ENCODE peak calls at places on chromosome 14, in six cellular contexts. D is HCT116, G is esophagus squamous epithelium, S is ovary, M is gastrocnemius medialis, K is IMR-90. N is an unnamed sample.

GRCh38 chr14:52906141-52906601 is 44.7 kb downstream of the FERMT2 start:
- DNase-seq in K (peak), M (no peak), D (peak), S (no peak), G (no peak), N (no peak)

GRCh38 chr14:34699873-34700621 is 14.3 kb downstream of the CFL2 start:
- DNase-seq in S (no peak), K (peak), M (no peak), D (peak), G (no peak), N (no peak)

GRCh38 chr14:59918824-59919581 is 941 bp upstream of the LRRC9 start:
- DNase-seq in D (peak), G (no peak), M (no peak), S (no peak), K (peak), N (no peak)

GRCh38 chr14:80585506-80585835 is 356.1 kb downstream of the CEP128 start:
- DNase-seq in M (no peak), D (no peak), K (no peak), G (no peak), S (no peak), N (no peak)

GRCh38 chr14:80850197-80850814 is 91.2 kb downstream of the CEP128 start:
- DNase-seq in G (no peak), K (peak), M (no peak), S (no peak), D (peak), N (no peak)

GRCh38 chr14:91244501-91244901 is at the start of gene GPR68:
- DNase-seq in D (no peak), K (peak), S (no peak), G (no peak), M (no peak), N (peak)

GRCh38 chr14:61662001-61662400 is 33.3 kb upstream of the HIF1A start:
- DNase-seq in G (no peak), D (no peak), M (no peak), K (peak), S (no peak), N (no peak)

GRCh38 chr14:105527381-105528196 is 1.2 kb downstream of the TMEM121 start:
- DNase-seq in M (no peak), S (peak), G (no peak), D (no peak), K (no peak), N (no peak)

GRCh38 chr14:101254805-101255764 is 306.2 kb upstream of the DIO3 start:
- DNase-seq in S (no peak), K (no peak), M (peak), G (no peak), D (no peak), N (no peak)

GRCh38 chr14:94028450-94028826 is 2.3 kb downstream of the OTUB2 start:
- DNase-seq in D (peak), G (no peak), M (no peak), K (peak), S (no peak), N (no peak)

GRCh38 chr14:85301506-85301905 is 228.4 kb upstream of the FLRT2 start:
- DNase-seq in K (no peak), D (no peak), G (no peak), S (no peak), M (no peak), N (no peak)

GRCh38 chr14:56648508-56649301 is 69.1 kb downstream of the TMEM260 start:
- DNase-seq in K (no peak), S (no peak), D (no peak), M (no peak), G (no peak), N (no peak)

GRCh38 chr14:56194062-56194461 is 75.9 kb downstream of the PELI2 start:
- DNase-seq in G (no peak), K (no peak), S (no peak), D (no peak), M (no peak), N (no peak)

DNA sequence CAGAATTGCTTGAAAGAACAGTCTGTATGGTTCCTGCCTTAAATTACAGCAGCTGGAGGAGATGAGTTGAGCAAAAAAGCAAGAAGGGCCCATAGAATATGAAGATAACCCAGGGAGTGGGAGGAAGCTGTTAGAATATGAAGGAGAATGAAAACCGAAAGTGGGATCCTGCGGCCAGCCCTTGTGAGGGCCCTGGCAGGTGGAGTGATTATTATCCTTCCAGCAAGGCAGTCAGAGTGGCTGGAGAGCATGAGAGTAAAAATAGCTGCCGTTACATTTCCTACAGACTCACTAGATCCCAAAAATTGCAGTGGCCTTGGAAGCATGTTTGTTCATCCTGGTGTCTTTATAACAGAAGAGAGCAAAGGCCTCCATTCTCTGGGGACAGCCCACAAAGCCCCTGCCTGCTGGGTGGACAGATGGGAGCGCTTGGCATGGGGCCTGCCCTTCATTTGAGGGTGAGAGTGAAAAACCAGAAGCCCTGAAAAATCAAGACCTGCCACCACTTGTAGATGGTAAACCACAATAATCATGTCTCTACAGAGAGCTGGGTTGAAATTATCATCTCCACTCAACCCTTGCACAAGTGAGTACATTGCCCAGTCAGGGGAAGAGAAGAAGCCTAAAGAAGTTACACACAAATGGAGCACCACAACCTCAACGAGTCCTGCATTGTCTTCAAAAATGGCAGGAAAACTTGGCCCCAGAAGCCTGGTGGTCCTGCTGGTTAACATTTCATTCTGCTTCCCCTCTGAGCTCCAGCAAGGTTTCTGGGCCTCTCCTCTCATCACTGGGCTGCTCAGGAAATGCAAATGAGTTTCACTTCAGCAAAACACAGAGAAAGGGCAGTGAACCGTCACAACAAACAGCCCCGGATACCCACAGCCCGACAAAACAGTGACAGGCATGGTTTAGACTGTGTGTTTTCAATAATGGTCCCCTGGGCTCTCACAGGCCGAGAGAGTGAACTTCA is 20.5 kb downstream of the ZDHHC22 start:
- DNase-seq in K (no peak), S (no peak), D (no peak), G (no peak), M (peak), N (no peak)
- TF ChIP-seq POLR2A in K (no peak), S (no peak), D (no peak), G (no peak), M (no peak), N (no peak)

DNA sequence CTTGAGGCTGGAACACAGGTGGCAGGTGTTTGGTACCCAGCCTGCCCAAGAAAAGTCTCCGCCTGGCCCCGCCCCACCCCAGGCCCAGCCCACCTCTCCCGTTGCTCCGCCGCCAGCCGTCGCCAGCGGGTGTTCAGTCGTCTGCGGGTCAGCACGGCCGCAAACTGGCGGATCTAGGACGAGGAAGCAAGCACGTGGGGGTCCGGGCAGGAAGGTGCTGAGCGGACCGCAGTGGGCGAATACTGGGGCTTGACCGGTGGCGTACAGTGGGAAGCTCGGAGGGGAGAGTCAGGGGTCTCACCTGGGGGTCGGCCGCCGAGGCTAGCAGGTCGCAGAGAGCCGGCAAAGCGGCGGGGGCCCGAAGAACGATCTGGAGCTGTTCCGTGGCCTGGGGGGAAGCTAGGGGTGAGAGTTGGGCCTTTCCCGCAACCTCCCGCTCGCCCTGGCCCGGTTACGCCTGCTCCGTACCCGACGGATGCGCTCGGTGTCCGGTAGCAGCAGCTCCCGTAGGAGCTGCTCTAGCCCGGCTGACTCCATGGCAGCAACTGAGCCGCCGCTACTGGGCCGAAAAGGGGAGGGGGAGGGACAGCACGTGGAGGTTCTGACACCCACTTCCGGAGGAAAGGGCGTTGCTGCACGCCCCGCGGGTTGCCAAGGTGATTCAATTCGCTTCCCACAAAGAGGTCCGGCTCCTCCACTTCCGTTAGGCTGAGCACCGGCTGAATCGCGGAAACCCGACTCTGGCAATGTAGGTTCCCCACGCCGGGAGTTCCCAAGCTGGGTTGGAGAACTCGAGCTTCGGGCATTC is at the start of gene IPO4:
- DNase-seq in M (peak), G (peak), K (peak), D (peak), S (peak), N (peak)
- TF ChIP-seq POLR2A in M (peak), G (peak), K (peak), D (peak), S (peak), N (peak)

GRCh38 chr14:68794130-68794855 is 1.4 kb upstream of the ZFP36L1 start:
- DNase-seq in D (no peak), K (peak), M (peak), G (peak), S (peak), N (peak)

GRCh38 chr14:68797180-68797670 is 4.4 kb upstream of the ZFP36L1 start:
- DNase-seq in S (no peak), K (no peak), D (no peak), G (no peak), M (peak), N (no peak)

GRCh38 chr14:68794856-68795601 is 2.2 kb upstream of the ZFP36L1 start:
- DNase-seq in M (peak), K (peak), S (no peak), G (no peak), D (no peak), N (no peak)

GRCh38 chr14:68796418-68797101 is 3.7 kb upstream of the ZFP36L1 start:
- DNase-seq in G (no peak), S (no peak), K (no peak), M (peak), D (no peak), N (no peak)

DNA sequence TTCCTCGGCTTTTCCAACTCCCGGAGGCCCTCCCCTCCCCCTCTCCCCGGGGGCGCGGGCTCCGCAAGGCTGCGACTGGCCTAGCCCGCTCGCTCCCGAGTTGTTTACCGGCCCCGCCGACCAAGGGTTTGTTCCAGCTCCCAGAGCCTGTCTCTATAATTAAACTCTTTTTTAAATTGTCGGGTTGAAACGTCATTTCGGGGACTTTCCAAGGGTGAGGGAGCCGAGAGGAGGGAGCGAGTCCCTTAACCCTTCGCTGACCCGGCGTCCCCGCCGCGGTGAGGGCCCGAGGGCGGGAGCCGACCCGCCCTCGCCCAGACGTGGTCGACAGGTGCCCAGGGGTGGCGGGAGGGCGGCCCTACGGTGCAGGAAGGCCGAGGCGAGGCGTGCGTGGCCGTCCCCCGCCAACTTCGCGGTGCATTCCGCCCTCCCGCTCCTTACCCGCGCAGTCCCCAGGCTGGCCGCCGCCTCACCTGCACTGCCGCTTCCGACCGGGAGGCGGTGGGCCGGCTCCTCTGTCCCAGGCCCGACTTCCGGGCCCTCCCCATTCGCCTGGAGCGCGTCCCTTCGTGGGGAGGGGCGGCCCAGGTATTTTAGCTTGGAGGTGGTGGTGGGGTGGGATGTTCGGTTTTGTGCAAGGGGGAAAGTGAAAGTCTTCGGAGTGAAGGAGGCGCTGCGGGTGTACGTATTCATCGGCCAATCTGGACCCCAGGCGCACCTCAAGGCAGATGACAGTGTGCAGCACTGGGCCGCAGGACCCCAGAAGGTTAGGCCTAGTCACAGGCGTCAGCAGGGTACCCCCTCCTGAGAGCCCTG is 2.9 kb upstream of the ZFP36L1 start:
- DNase-seq in K (peak), D (no peak), S (peak), M (peak), G (no peak), N (peak)
- TF ChIP-seq POLR2A in K (peak), D (no peak), S (peak), M (peak), G (peak), N (peak)

GRCh38 chr14:104315625-104316024 is 177.2 kb downstream of the KIF26A start:
- DNase-seq in D (no peak), S (no peak), M (no peak), G (no peak), K (no peak), N (no peak)
- TF ChIP-seq POLR2A in D (no peak), S (no peak), M (no peak), G (no peak), K (no peak), N (no peak)

DNA sequence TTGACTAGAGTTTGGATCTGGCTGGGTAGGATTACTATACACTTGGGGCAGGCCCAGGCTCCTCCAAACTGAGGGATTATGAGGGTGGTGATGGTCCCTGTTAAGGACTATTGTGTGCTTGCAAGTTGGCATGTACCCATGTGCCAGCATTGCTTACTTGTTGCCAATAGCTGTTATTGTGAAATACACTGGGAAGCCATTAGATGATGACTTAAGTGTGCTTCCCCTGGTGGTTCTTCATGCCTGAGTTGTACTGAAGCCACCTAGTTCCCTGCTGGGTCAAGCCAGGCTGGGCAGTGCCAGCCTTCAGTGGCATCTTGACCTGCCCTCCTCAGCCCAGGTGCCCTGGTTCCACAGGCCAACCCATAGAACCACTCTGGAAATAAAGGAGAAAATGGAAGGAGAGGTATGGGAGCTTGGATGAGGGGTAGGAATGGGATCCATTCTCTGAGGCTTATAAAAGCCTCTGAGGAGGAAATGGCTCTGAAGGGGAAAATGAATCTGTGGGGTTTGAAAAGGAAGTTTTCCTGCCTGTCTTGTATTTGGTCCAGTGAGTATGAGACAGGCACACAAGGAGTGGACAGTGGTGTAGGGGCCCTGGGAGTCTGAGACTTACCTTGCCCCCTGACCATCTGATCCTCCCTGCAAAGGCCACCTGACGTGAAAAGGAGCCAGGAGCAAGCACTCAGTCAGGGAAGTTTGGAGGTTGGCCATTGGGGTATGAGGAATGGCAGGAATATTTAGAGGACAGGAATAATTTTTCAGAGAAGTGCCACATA is 724 bp downstream of the LTB4R start:
- DNase-seq in S (no peak), M (no peak), K (no peak), D (no peak), G (no peak), N (peak)
- TF ChIP-seq POLR2A in S (no peak), M (no peak), K (no peak), D (no peak), G (no peak), N (no peak)

GRCh38 chr14:65239143-65239672 is 136.9 kb upstream of the MAX start:
- DNase-seq in S (no peak), G (no peak), K (peak), D (no peak), M (no peak), N (no peak)
- TF ChIP-seq POLR2A in S (no peak), G (no peak), K (no peak), D (no peak), M (no peak), N (no peak)

DNA sequence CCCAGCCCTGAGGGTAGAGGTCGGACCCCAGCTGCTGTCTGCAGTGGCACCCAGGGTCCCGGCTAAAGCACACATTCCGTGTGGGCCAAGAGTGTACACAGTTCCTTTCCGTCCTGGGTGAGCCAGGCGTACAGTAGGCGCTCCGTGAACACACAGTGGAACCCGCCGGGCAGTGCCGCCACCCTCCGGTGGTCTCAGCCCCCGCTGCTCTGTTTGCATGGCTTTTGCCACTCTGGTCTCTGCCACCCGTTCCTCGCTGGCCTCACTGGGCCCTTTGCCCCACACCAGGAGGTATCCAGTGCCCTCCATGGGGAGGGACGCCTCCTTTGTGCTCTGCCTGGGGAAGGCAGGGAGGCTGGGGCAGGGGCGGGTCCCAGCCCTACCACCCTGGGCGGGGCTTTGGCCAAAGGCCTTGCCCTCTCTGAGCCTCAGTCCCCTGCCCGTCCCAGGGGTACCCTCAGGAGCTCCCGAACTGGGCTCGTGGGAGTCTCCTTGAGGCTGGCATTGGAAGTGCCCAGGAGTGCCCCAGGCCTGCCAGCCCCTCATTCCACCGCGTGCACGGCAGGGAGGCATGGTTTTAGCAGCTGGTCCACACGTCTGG is 13.0 kb downstream of the TRMT61A start:
- DNase-seq in K (no peak), D (no peak), G (no peak), M (no peak), S (peak), N (no peak)
- TF ChIP-seq POLR2A in K (no peak), D (no peak), G (no peak), M (no peak), S (no peak), N (no peak)

DNA sequence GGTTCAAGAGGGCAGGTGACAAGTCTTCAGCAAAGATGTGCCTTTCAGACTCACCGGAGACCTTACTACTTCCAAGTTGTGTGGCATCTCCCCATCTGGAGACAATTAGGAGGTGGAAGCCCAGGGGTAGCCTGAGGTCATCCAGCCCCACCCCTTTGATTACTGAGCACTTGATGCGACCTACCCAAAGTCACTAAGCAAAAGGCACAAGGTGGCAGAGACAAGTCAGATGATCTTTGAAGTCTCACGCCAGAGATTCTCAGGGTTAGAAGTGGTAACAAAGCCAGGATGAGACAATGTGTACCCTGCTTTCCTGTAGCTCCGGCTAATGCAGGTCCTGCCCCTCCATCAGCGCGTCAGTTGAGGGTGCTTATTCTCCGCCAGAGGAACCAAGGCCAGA is 1.4 kb upstream of the FOXN3 start:
- DNase-seq in G (no peak), D (no peak), S (no peak), M (peak), K (no peak), N (no peak)
- TF ChIP-seq POLR2A in G (no peak), D (no peak), S (no peak), M (no peak), K (no peak), N (no peak)

DNA sequence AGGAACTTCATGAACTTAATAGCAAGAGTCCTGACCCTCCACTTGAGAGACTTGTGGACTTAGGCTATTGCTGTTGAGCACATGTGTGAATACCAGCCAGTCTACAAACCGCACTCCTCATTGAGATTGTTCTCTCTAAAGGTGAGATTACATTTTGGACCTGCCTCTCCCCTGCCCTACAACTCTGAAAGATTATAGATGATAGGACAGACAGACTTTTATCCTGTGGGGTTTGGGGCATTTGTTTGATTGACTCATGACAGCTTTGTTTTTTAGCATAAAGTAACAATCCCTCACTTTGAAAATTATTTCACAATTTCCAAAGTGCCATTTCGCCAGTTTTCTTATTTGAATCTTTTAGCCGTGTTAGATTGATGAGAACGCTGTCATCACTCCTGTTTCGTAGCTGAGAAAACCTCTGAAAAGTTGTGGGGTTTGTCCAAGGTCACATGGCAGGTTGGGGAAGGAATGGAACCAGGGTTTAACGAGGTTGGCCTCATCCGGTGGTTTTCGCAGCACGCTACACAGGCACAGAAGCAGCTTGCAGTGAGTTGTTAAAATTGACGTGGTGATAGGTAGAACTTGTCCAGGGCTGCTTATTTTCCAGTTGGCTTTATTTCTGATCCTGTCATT is 836 bp downstream of the EVL start:
- DNase-seq in S (no peak), G (no peak), K (no peak), M (no peak), D (no peak), N (no peak)
- TF ChIP-seq POLR2A in S (no peak), G (no peak), K (no peak), M (no peak), D (no peak), N (no peak)